ENCODE peak calls at places on chromosomes 12 and 14, in eight cellular contexts. C is hepatocyte, X is GM12878, T is body of pancreas, S is ovary, P is lower lobe of right lung, Q is mucosa of descending colon, G is left ventricle myocardium inferior. V is an unnamed sample.

GRCh38 chr14:90611936-90612335 is 204.3 kb downstream of the TTC7B start:
- DNase-seq in X (no peak), T (no peak), C (no peak), S (no peak), G (no peak), Q (no peak), P (no peak), V (no peak)

GRCh38 chr12:52346596-52346995 is 20.7 kb downstream of the KRT85 start:
- DNase-seq in G (no peak), P (no peak), C (peak; percentile 28), Q (no peak), X (peak; percentile 16), T (peak; percentile 48), S (no peak), V (no peak)

GRCh38 chr12:94263905-94264655 is 115.7 kb downstream of the PLXNC1 start:
- DNase-seq in G (no peak), P (peak; percentile 77), C (no peak), S (no peak), Q (no peak), X (no peak), T (no peak), V (peak; percentile 49)

GRCh38 chr14:60807247-60807646 is 72.7 kb downstream of the MNAT1 start:
- DNase-seq in T (no peak), Q (no peak), G (no peak), S (no peak), C (no peak), P (no peak), X (no peak), V (no peak)

GRCh38 chr12:48296586-48297396 is 53.9 kb downstream of the ZNF641 start:
- DNase-seq in P (peak; percentile 90), S (peak; percentile 76), C (peak; percentile 92), G (peak; percentile 79), T (peak; percentile 93), X (no peak), Q (peak; percentile 75), V (peak; percentile 75)

GRCh38 chr12:7915911-7916403 is 20.0 kb downstream of the SLC2A3 start:
- DNase-seq in C (no peak), X (no peak), T (no peak), S (no peak), G (no peak), Q (peak; percentile 52), P (no peak), V (no peak)

GRCh38 chr14:103072595-103073366 is 11.2 kb upstream of the LBHD2 start:
- DNase-seq in G (no peak), X (no peak), P (no peak), C (peak; percentile 69), T (peak; percentile 77), Q (peak; percentile 54), S (no peak), V (no peak)

GRCh38 chr12:95259368-95259767 is 41.8 kb downstream of the VEZT start:
- DNase-seq in T (peak; percentile 28), P (no peak), C (no peak), S (no peak), G (no peak), Q (no peak), X (no peak), V (no peak)

GRCh38 chr12:63913929-63914328 is 69.4 kb downstream of the SRGAP1 start:
- DNase-seq in S (no peak), T (no peak), Q (no peak), P (no peak), X (no peak), G (no peak), C (no peak), V (no peak)

GRCh38 chr14:67513631-67514108 is 19.4 kb upstream of the PLEKHH1 start:
- DNase-seq in G (no peak), T (peak; percentile 73), C (peak; percentile 61), P (no peak), X (no peak), Q (no peak), S (no peak), V (no peak)

GRCh38 chr12:98408681-98409080 is 106.7 kb upstream of the TMPO start:
- DNase-seq in X (no peak), S (no peak), G (no peak), P (no peak), T (no peak), Q (no peak), C (no peak), V (no peak)

GRCh38 chr12:98403385-98403784 is 112.0 kb upstream of the TMPO start:
- DNase-seq in X (no peak), T (no peak), P (no peak), S (no peak), Q (no peak), C (no peak), G (no peak), V (no peak)

GRCh38 chr12:98403936-98404335 is 111.5 kb upstream of the TMPO start:
- DNase-seq in C (no peak), X (no peak), T (no peak), S (no peak), P (no peak), G (no peak), Q (no peak), V (no peak)

GRCh38 chr12:98405795-98406366 is 109.5 kb upstream of the TMPO start:
- DNase-seq in T (no peak), G (no peak), X (no peak), Q (no peak), C (no peak), S (no peak), P (no peak), V (no peak)

DNA sequence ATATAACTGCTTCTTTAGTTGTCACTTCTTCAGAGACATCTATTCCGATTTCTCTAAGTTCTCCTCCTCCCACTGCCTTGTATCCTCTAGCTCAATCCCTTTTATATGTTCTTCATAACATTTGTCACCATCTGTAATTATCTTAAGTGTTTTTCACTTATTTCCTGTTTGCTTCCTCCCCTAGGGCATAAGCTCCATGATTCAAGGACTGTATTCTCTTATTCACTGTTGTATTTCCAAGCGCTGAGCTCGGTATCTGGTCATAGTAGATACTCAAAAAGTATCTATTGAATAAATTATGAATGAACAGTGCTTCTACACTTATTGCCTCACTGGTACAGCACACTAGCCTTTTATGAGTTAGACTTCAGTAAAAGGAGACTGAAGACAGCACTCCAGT is 109.0 kb upstream of the TMPO start:
- DNase-seq in X (no peak), S (no peak), C (no peak), T (no peak), G (no peak), P (no peak), Q (no peak), V (no peak)
- H3K4me3 ChIP-seq in X (no peak overlapping the region), S (no peak overlapping the region), C (no peak overlapping the region), T (no peak overlapping the region), G (no peak overlapping the region), P (no peak overlapping the region), Q (no peak overlapping the region), V (no peak overlapping the region)

GRCh38 chr14:72847721-72848120 is 46.2 kb downstream of the DPF3 start:
- DNase-seq in S (no peak), T (no peak), Q (no peak), G (no peak), P (no peak), C (no peak), X (no peak), V (no peak)

GRCh38 chr14:72851660-72852059 is 42.2 kb downstream of the DPF3 start:
- DNase-seq in Q (no peak), S (no peak), C (no peak), P (no peak), X (no peak), T (no peak), G (no peak), V (no peak)

GRCh38 chr14:72852194-72852593 is 41.7 kb downstream of the DPF3 start:
- DNase-seq in X (no peak), P (no peak), S (no peak), Q (no peak), C (no peak), T (no peak), G (no peak), V (no peak)

GRCh38 chr14:72849222-72849621 is 44.7 kb downstream of the DPF3 start:
- DNase-seq in C (no peak), T (no peak), S (no peak), G (no peak), P (no peak), X (no peak), Q (no peak), V (no peak)

GRCh38 chr14:72850360-72850759 is 43.5 kb downstream of the DPF3 start:
- DNase-seq in T (no peak), X (no peak), P (no peak), C (peak; percentile 43), G (no peak), Q (no peak), S (no peak), V (no peak)
- TF ChIP-seq CTCF in T (no peak), X (no peak), P (no peak), C (no peak), G (no peak), Q (no peak), S (no peak), V (no peak)

GRCh38 chr14:74562515-74563232 is 49.4 kb downstream of the LTBP2 start:
- DNase-seq in X (no peak), P (no peak), C (no peak), Q (no peak), G (no peak), T (no peak), S (no peak), V (no peak)

GRCh38 chr14:74566174-74567125 is 45.6 kb downstream of the LTBP2 start:
- DNase-seq in G (no peak), T (no peak), P (no peak), Q (no peak), S (no peak), C (no peak), X (no peak), V (no peak)

GRCh38 chr14:74567219-74567618 is 44.8 kb downstream of the LTBP2 start:
- DNase-seq in T (no peak), X (no peak), P (no peak), C (no peak), S (no peak), G (no peak), Q (no peak), V (no peak)

GRCh38 chr14:74563233-74563585 is 48.8 kb downstream of the LTBP2 start:
- DNase-seq in X (no peak), Q (no peak), S (no peak), P (no peak), G (no peak), C (no peak), T (no peak), V (peak; percentile 48)

DNA sequence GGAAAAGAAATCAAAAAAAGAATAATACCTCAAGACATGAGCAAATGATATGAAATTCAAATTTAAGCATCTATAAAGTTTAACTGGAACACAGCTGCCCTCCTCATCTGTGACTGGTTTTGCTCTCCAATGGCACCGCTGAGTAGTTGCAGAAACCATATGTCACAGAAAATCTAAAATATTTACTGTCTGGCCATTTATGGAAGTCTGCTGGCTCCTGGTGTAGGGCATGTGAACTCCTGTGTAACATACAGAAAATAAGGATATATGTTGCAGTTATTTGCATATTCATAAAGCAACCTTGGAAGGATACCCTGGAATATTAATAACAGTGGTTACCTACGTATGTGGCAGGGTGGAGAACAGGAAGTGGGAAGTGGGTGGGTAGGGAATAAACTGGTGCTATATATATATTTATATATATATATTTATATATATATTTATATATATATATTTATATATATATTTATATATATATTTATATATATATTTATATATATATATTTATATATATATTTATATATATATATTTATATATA is 48.3 kb downstream of the LTBP2 start:
- DNase-seq in X (no peak), C (no peak), P (no peak), S (no peak), Q (no peak), T (no peak), G (no peak), V (no peak)
- H3K36me3 ChIP-seq in X (no peaks in the 10 kb centered on the region), C (no peaks in the 10 kb centered on the region), P (no peaks in the 10 kb centered on the region), S (no peaks in the 10 kb centered on the region), Q (no peaks in the 10 kb centered on the region), T (no peaks in the 10 kb centered on the region), G (no peaks in the 10 kb centered on the region), V (no peaks in the 10 kb centered on the region)

GRCh38 chr14:28023853-28024252 is 742.7 kb upstream of the FOXG1 start:
- DNase-seq in S (no peak), C (no peak), P (no peak), T (no peak), G (no peak), X (no peak), Q (no peak), V (no peak)
- H3K4me3 ChIP-seq in S (no peak overlapping the region), C (no peak overlapping the region), P (no peak overlapping the region), T (no peak overlapping the region), G (no peak overlapping the region), X (no peak overlapping the region), Q (no peak overlapping the region), V (no peak overlapping the region)